ENCODE peak calls at places on chromosome 18, in four cellular contexts. V is cardiac fibroblast, J is progenitor cell of endocrine pancreas, I is iPS DF 19.7. L is an unnamed sample.

GRCh38 chr18:24613887-24614286 is 153.4 kb downstream of the HRH4 start:
- DNase-seq in I (no peak), V (no peak), J (no peak), L (no peak)

GRCh38 chr18:5542393-5543035 is 1.3 kb downstream of the EPB41L3 start:
- DNase-seq in J (peak; percentile 30), V (peak; percentile 41), I (no peak), L (no peak)

GRCh38 chr18:44556296-44556695 is 124.4 kb upstream of the SETBP1 start:
- DNase-seq in J (no peak), I (no peak), V (no peak), L (no peak)

GRCh38 chr18:35132284-35132910 is 91.2 kb downstream of the MAPRE2 start:
- DNase-seq in V (no peak), I (no peak), J (no peak), L (no peak)

GRCh38 chr18:58277457-58277739 is 233.4 kb downstream of the NEDD4L start:
- DNase-seq in V (no peak), J (no peak), I (no peak), L (no peak)

GRCh38 chr18:9669016-9669415 is 39.1 kb upstream of the RAB31 start:
- DNase-seq in V (no peak), I (no peak), J (no peak), L (no peak)

GRCh38 chr18:28793911-28794310 is 617.0 kb upstream of the CDH2 start:
- DNase-seq in J (no peak), I (no peak), V (peak; percentile 39), L (no peak)

GRCh38 chr18:13374468-13375301 is 156.1 kb downstream of the LDLRAD4 start:
- DNase-seq in V (peak; percentile 67), J (no peak), I (no peak), L (no peak)

GRCh38 chr18:12768622-12769021 is 65.8 kb downstream of the PSMG2 start:
- DNase-seq in J (no peak), I (no peak), V (peak; percentile 18), L (no peak)

GRCh38 chr18:11071300-11071699 is 78.1 kb downstream of the PIEZO2 start:
- DNase-seq in J (no peak), V (no peak), I (no peak), L (no peak)

GRCh38 chr18:58584219-58585127 is 44.4 kb downstream of the ALPK2 start:
- DNase-seq in J (no peak), V (peak; percentile 68), I (peak; percentile 78), L (no peak)

GRCh38 chr18:55500316-55501086 is 87.5 kb downstream of the TCF4 start:
- DNase-seq in I (no peak), J (no peak), V (peak; percentile 76), L (peak; percentile 93)

GRCh38 chr18:4060427-4061281 is 394.5 kb downstream of the DLGAP1 start:
- DNase-seq in I (no peak), V (no peak), J (no peak), L (no peak)

GRCh38 chr18:79581406-79581805 is 98.2 kb upstream of the CTDP1 start:
- DNase-seq in I (no peak), V (no peak), J (no peak), L (no peak)

GRCh38 chr18:73663581-73663980 is 484.1 kb downstream of the FBXO15 start:
- DNase-seq in I (no peak), J (no peak), V (no peak), L (no peak)